ENCODE peak calls at places on chromosomes 13 and 19, in six cellular contexts. V is IMR-90, J is AG04449, H is type B pancreatic cell, G is AG10803, S is kidney epithelial cell. W is an unnamed sample.

GRCh38 chr13:45398862-45399261 is 19.3 kb downstream of the SLC25A30 start:
- DNase-seq in V (no peak), J (no peak), H (no peak), G (no peak), S (no peak), W (no peak)

GRCh38 chr13:113001251-113002140 is 32.5 kb downstream of the MCF2L start:
- DNase-seq in V (peak), J (no peak), H (peak), G (no peak), S (peak), W (no peak)

GRCh38 chr13:24460256-24460655 is 52.3 kb downstream of the PARP4 start:
- DNase-seq in V (no peak), J (no peak), H (no peak), G (no peak), S (no peak), W (no peak)

GRCh38 chr19:34994643-34995471 is 5.3 kb upstream of the GRAMD1A start:
- DNase-seq in V (no peak), J (no peak), H (no peak), G (no peak), S (no peak), W (no peak)

GRCh38 chr13:51532736-51533197 is 51.5 kb upstream of the WDFY2 start:
- DNase-seq in V (no peak), J (no peak), H (no peak), G (no peak), S (no peak), W (no peak)

GRCh38 chr13:49559006-49559405 is 26.4 kb downstream of the RCBTB1 start:
- DNase-seq in V (no peak), J (no peak), H (no peak), G (no peak), S (no peak), W (no peak)

GRCh38 chr19:31491246-31491645 is 142.0 kb upstream of the TSHZ3 start:
- DNase-seq in V (no peak), J (no peak), H (peak), G (no peak), S (no peak), W (no peak)

GRCh38 chr13:110014719-110015118 is 228.3 kb upstream of the IRS2 start:
- DNase-seq in V (no peak), J (no peak), H (no peak), G (no peak), S (no peak), W (no peak)

GRCh38 chr19:56085571-56086275 is 35.4 kb downstream of the ZNF787 start:
- DNase-seq in V (peak), J (no peak), H (no peak), G (peak), S (no peak), W (no peak)

GRCh38 chr19:57778358-57778757 is 8.9 kb downstream of the ZNF586 start:
- DNase-seq in V (no peak), J (no peak), H (no peak), G (no peak), S (no peak), W (no peak)

GRCh38 chr13:78806457-78806856 is 147.5 kb upstream of the OBI1 start:
- DNase-seq in V (no peak), J (no peak), H (no peak), G (no peak), S (no peak), W (no peak)

GRCh38 chr13:55244991-55245644 is 1895.6 kb upstream of the PRR20A start:
- DNase-seq in V (no peak), J (no peak), H (no peak), G (no peak), S (no peak), W (no peak)

GRCh38 chr13:99133230-99133629 is 67.4 kb upstream of the UBAC2 start:
- DNase-seq in V (no peak), J (no peak), H (no peak), G (no peak), S (no peak), W (no peak)

GRCh38 chr13:27257648-27258253 is 6.4 kb downstream of the RPL21 start:
- DNase-seq in V (no peak), J (no peak), H (no peak), G (no peak), S (no peak), W (no peak)

GRCh38 chr13:30033681-30034447 is 183.4 kb upstream of the UBL3 start:
- DNase-seq in V (peak), J (peak), H (no peak), G (peak), S (peak), W (no peak)

GRCh38 chr19:50565984-50566903 is 2.0 kb downstream of the LRRC4B start:
- DNase-seq in V (no peak), J (no peak), H (no peak), G (no peak), S (no peak), W (no peak)

GRCh38 chr13:66532146-66532545 is 698.0 kb downstream of the PCDH9 start:
- DNase-seq in V (peak), J (no peak), H (no peak), G (peak), S (no peak), W (no peak)

GRCh38 chr19:44003461-44004134 is 841 bp downstream of the ZNF230 start:
- DNase-seq in V (no peak), J (no peak), H (no peak), G (no peak), S (no peak), W (no peak)

GRCh38 chr13:107234315-107234714 is 666.4 kb upstream of the ARGLU1 start:
- DNase-seq in V (no peak), J (no peak), H (no peak), G (no peak), S (no peak), W (no peak)

GRCh38 chr13:51614350-51614786 is 30.1 kb downstream of the WDFY2 start:
- DNase-seq in V (no peak), J (no peak), H (no peak), G (peak), S (no peak), W (peak)

GRCh38 chr13:112963641-112964040 is 5.4 kb upstream of the MCF2L start:
- DNase-seq in V (no peak), J (no peak), H (no peak), G (no peak), S (no peak), W (no peak)

GRCh38 chr13:112699318-112699918 is 9.6 kb downstream of the ATP11A start:
- DNase-seq in V (no peak), J (no peak), H (no peak), G (no peak), S (no peak), W (no peak)

GRCh38 chr13:109485136-109485794 is 301.1 kb downstream of the IRS2 start:
- DNase-seq in V (no peak), J (no peak), H (no peak), G (no peak), S (no peak), W (no peak)

GRCh38 chr13:99312493-99312883 is 5.3 kb upstream of the GPR183 start:
- DNase-seq in V (peak), J (peak), H (no peak), G (peak), S (no peak), W (peak)

GRCh38 chr13:31756346-31756745 is 17.0 kb downstream of the RXFP2 start:
- DNase-seq in V (peak), J (peak), H (no peak), G (peak), S (peak), W (no peak)

GRCh38 chr13:27962128-27962841 is 6.8 kb downstream of the CDX2 start:
- DNase-seq in V (no peak), J (no peak), H (peak), G (no peak), S (no peak), W (no peak)

GRCh38 chr13:78241278-78241919 is 322.8 kb upstream of the EDNRB start:
- DNase-seq in V (peak), J (no peak), H (no peak), G (peak), S (no peak), W (no peak)

GRCh38 chr13:99418663-99419140 is 82.6 kb upstream of the TM9SF2 start:
- DNase-seq in V (no peak), J (no peak), H (no peak), G (no peak), S (no peak), W (no peak)

GRCh38 chr13:47794963-47795362 is 206.1 kb downstream of the SUCLA2 start:
- DNase-seq in V (peak), J (no peak), H (no peak), G (peak), S (no peak), W (no peak)

GRCh38 chr13:77026255-77026782 is 640 bp downstream of the FBXL3 start:
- DNase-seq in V (peak), J (no peak), H (peak), G (peak), S (no peak), W (peak)

GRCh38 chr19:55265173-55265572 is 6.4 kb upstream of the PPP6R1 start:
- DNase-seq in V (no peak), J (no peak), H (no peak), G (no peak), S (no peak), W (no peak)

GRCh38 chr13:51364404-51365008 is 25.0 kb downstream of the SERPINE3 start:
- DNase-seq in V (peak), J (peak), H (no peak), G (peak), S (peak), W (no peak)

GRCh38 chr13:95698047-95698749 is 21.3 kb downstream of the DNAJC3 start:
- DNase-seq in V (peak), J (no peak), H (no peak), G (no peak), S (no peak), W (no peak)
- TF ChIP-seq CTCF in V (peak), J (no peak), H (peak), G (peak), S (peak), W (peak)

GRCh38 chr13:53340505-53341143 is 312.0 kb downstream of the OLFM4 start:
- DNase-seq in V (no peak), J (no peak), H (no peak), G (no peak), S (no peak), W (no peak)

GRCh38 chr13:53342623-53343022 is 314.0 kb downstream of the OLFM4 start:
- DNase-seq in V (no peak), J (no peak), H (no peak), G (no peak), S (no peak), W (no peak)

GRCh38 chr13:53341144-53341510 is 312.5 kb downstream of the OLFM4 start:
- DNase-seq in V (no peak), J (no peak), H (no peak), G (no peak), S (no peak), W (no peak)

GRCh38 chr13:53336441-53337160 is 308.0 kb downstream of the OLFM4 start:
- DNase-seq in V (no peak), J (no peak), H (no peak), G (no peak), S (no peak), W (no peak)

GRCh38 chr13:53338760-53339159 is 310.1 kb downstream of the OLFM4 start:
- DNase-seq in V (no peak), J (no peak), H (no peak), G (no peak), S (no peak), W (no peak)
- TF ChIP-seq CTCF in V (no peak), J (no peak), H (no peak), G (no peak), S (no peak), W (no peak)

GRCh38 chr19:14476663-14477401 is 1.7 kb upstream of the PTGER1 start:
- DNase-seq in V (peak), J (no peak), H (no peak), G (peak), S (peak), W (peak)

GRCh38 chr19:14474827-14475226 is 327 bp downstream of the PTGER1 start:
- DNase-seq in V (no peak), J (no peak), H (no peak), G (no peak), S (no peak), W (no peak)

GRCh38 chr19:14476307-14476662 is 1.1 kb upstream of the PTGER1 start:
- DNase-seq in V (no peak), J (no peak), H (no peak), G (no peak), S (no peak), W (no peak)

GRCh38 chr19:14473915-14474578 is 1.1 kb downstream of the PTGER1 start:
- DNase-seq in V (no peak), J (no peak), H (no peak), G (no peak), S (no peak), W (no peak)

GRCh38 chr19:14475251-14476073 is at the start of gene PTGER1:
- DNase-seq in V (peak), J (no peak), H (no peak), G (no peak), S (no peak), W (no peak)
- TF ChIP-seq CTCF in V (peak), J (peak), H (peak), G (peak), S (peak), W (peak)

DNA sequence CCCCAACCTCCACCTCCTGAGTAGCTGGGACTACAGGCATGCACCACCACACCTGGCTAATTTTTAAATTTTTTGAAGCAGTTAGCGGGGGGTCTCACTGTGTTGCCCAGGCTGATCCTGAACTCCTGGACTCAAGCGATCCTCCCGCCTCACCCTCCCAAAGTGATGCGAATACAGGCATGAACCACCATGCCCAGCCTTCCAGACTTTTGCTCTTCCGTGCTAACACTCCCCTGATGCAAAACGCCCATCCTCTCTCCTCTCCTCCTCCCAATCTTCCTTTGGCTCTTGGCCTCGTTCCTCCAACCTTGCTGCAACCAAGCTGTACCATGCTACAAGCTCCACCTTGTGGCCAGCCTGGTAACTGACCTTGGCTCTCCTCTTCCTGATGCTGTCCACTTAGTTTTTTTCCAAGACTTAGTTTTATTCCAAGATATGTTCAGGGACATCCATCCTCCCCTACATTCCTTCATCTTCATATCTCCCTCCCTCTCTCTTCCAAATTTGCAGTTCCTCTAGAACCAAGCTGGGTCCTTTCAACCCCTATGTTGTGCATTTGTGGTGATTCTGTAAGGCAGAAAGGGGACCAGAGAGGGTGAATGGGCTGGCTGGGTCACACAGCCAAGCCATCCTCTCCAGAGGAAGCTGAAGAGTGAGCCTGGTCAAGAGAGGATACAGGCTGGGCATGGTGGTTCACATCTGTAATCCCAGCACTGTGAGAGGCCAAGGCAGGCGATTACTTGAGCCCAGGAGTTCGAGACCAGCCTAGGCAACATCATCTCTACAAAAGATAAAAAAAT is 32.8 kb downstream of the TINCR start:
- DNase-seq in V (peak), J (no peak), H (no peak), G (no peak), S (no peak), W (no peak)
- TF ChIP-seq CTCF in V (peak), J (peak), H (peak), G (peak), S (peak), W (peak)

GRCh38 chr19:47848425-47848824 is 10.6 kb upstream of the TPRX2 start:
- DNase-seq in V (no peak), J (no peak), H (no peak), G (no peak), S (no peak), W (no peak)

GRCh38 chr19:47854459-47854858 is 4.6 kb upstream of the TPRX2 start:
- DNase-seq in V (no peak), J (no peak), H (no peak), G (no peak), S (no peak), W (no peak)

GRCh38 chr19:47853003-47853402 is 6.0 kb upstream of the TPRX2 start:
- DNase-seq in V (no peak), J (no peak), H (no peak), G (no peak), S (no peak), W (no peak)

DNA sequence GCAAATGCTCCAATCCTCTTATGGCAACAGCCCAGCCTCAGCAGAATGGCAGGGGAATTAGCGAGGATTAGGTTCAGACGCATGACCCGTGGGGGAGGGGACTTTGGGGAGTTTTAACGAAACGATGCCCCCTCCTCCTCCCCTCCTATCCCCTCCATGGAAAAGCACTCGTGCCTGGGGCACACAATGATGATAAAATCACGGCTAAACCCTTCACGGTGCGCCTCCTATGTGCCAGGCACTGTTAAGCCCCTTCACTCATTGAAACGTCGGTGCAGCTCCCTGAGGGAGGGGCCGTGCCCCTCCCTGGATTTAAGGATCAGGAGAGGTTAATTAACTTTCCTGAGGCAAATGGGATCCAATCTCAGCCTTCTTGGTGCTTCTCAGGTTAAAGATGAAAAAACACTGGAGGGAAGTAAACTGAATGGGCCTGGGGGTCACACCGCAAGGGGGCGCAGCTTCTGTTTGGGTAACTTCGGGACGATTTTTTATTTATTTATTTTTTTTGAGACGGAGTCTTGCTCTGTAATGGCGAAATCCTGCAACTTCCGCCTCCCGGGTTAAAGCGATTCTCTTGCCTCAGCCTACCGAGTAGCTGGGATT is 10.1 kb upstream of the TPRX2 start:
- DNase-seq in V (no peak), J (no peak), H (no peak), G (peak), S (no peak), W (no peak)
- TF ChIP-seq CTCF in V (peak), J (peak), H (peak), G (peak), S (no peak), W (peak)

GRCh38 chr13:111458739-111459138 is 138.3 kb downstream of the TEX29 start:
- DNase-seq in V (no peak), J (no peak), H (no peak), G (no peak), S (no peak), W (no peak)

GRCh38 chr13:111461445-111462149 is 141.2 kb downstream of the TEX29 start:
- DNase-seq in V (no peak), J (no peak), H (no peak), G (no peak), S (no peak), W (no peak)

GRCh38 chr13:111462221-111462764 is 141.9 kb downstream of the TEX29 start:
- DNase-seq in V (no peak), J (no peak), H (no peak), G (no peak), S (no peak), W (no peak)

GRCh38 chr13:111459803-111460547 is 139.5 kb downstream of the TEX29 start:
- DNase-seq in V (no peak), J (no peak), H (peak), G (no peak), S (no peak), W (no peak)

DNA sequence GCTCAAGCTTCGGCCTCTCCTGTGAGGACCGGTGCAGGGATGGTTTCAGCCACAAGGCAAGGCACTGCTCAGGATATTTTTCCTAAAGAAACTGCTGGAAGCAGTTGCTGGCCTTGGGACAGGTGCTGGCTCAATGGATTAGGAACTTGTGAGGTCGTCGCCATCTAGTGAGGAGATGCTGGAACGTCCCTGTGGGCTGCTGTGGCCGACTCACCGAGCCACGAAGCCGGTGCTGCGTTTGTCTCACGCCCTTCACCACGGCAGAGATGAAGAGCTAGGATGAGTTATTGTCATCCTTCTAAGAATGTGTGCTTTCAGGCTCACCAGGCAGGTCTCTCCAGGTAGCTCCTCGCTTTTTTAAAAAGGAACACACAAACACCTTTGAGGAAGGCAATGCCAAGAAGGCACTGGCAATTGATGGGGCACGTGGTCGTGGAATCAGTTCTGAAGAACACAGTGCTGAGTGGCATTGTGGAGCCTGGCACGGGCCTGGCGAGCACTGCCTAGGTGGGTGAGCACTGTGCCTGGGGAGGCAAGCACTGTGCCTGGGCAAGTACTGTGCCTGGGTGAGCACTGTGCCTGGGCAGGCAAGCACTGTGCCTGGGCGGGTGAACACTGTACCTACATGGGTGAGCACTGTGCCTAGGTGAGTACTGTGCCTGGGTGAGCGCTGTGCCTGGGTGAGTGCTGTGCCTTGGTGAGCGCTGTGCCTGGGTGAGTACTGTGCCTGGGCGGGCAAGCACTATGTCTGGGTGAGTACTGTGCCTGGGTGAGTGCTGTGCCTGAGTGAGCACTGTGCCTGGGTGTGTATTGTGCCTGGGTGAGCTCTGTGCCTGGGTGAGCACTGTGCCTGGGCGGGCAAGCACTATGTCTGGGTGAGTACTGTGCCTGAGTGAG is 140.4 kb downstream of the TEX29 start:
- DNase-seq in V (peak), J (peak), H (peak), G (peak), S (peak), W (no peak)
- TF ChIP-seq CTCF in V (peak), J (peak), H (peak), G (peak), S (peak), W (no peak)

DNA sequence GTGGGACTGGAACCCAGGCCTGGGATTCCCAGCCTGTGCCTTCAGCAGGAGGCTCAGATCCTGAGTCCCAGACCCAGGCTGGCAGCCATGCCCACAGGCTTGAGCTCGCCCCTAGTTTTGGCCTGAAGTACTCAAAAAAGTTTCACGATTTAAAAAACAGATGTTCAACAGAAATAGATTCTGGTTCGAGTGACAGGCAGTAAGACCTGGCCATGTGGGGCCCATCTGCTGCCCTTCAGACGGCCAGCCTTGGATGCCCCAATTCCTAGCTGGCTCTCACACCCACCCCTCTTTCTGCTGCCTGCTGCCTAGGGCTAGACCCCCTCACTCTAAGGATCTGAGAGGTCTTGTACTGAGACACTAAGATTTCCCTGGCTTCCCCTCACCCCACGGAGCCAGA is 2.8 kb upstream of the DMPK start:
- DNase-seq in V (no peak), J (no peak), H (no peak), G (no peak), S (no peak), W (no peak)
- TF ChIP-seq CTCF in V (no peak), J (no peak), H (no peak), G (no peak), S (no peak), W (no peak)

W was measured in CD14-positive monocyte.